ENCODE peak calls at places on chromosomes 16 and 17, in five cellular contexts. I is A549, D is AG04450, Y is neuronal stem cell, X is pancreas. O is an unnamed sample.
A peak's percentile ranks its signal among the peaks of the same experiment; 100 is the strongest.

GRCh38 chr17:72287586-72287985 is 166.8 kb downstream of the SOX9 start:
- DNase-seq in I (no peak), D (no peak), Y (no peak), X (peak; percentile 40), O (no peak)

GRCh38 chr16:50547340-50547865 is 793 bp upstream of the NKD1 start:
- DNase-seq in I (peak; percentile 38), D (no peak), Y (peak; percentile 41), X (peak; percentile 74), O (peak; percentile 88)

GRCh38 chr17:66450008-66450856 is 147.8 kb downstream of the PRKCA start:
- DNase-seq in I (no peak), D (no peak), Y (no peak), X (no peak), O (no peak)

GRCh38 chr17:42135664-42136653 is 13.4 kb downstream of the HSPB9 start:
- DNase-seq in I (peak; percentile 77), D (no peak), Y (no peak), X (peak; percentile 93), O (no peak)

GRCh38 chr17:67365762-67366192 is 600 bp downstream of the PSMD12 start:
- DNase-seq in I (peak; percentile 41), D (no peak), Y (no peak), X (no peak), O (no peak)

GRCh38 chr17:15262291-15263205 is 2.6 kb downstream of the PMP22 start:
- DNase-seq in I (peak; percentile 98), D (peak; percentile 73), Y (peak; percentile 40), X (peak; percentile 66), O (no peak)

GRCh38 chr17:68353121-68353521 is 61.8 kb downstream of the ARSG start:
- DNase-seq in I (no peak), D (no peak), Y (no peak), X (no peak), O (peak; percentile 7)

GRCh38 chr17:82348866-82349265 is 10.2 kb upstream of the TEX19 start:
- DNase-seq in I (no peak), D (no peak), Y (no peak), X (no peak), O (no peak)

GRCh38 chr16:69143116-69143515 is 10.7 kb downstream of the UTP4 start:
- DNase-seq in I (peak; percentile 75), D (no peak), Y (no peak), X (no peak), O (no peak)

GRCh38 chr17:2685696-2686095 is 25.9 kb downstream of the CLUH start:
- DNase-seq in I (no peak), D (no peak), Y (no peak), X (no peak), O (no peak)

GRCh38 chr16:69089091-69089912 is 16.2 kb upstream of the HAS3 start:
- DNase-seq in I (peak; percentile 35), D (no peak), Y (no peak), X (no peak), O (no peak)

GRCh38 chr17:13888043-13888442 is 181.3 kb upstream of the COX10 start:
- DNase-seq in I (no peak), D (no peak), Y (no peak), X (no peak), O (no peak)

GRCh38 chr17:7579001-7579838 is at the start of gene CD68:
- DNase-seq in I (peak; percentile 88), D (peak; percentile 66), Y (no peak), X (no peak), O (peak; percentile 43)

GRCh38 chr17:82424001-82424862 is 5.8 kb upstream of the OGFOD3 start:
- DNase-seq in I (peak; percentile 60), D (no peak), Y (peak; percentile 30), X (no peak), O (peak; percentile 54)

GRCh38 chr17:28492352-28493310 is 13.5 kb upstream of the FOXN1 start:
- DNase-seq in I (peak; percentile 29), D (no peak), Y (no peak), X (no peak), O (no peak)

GRCh38 chr16:27382187-27382855 is 19.7 kb upstream of the IL21R start:
- DNase-seq in I (no peak), D (no peak), Y (no peak), X (no peak), O (no peak)

GRCh38 chr17:34075076-34075475 is 180.0 kb upstream of the CCL2 start:
- DNase-seq in I (no peak), D (no peak), Y (no peak), X (no peak), O (no peak)

GRCh38 chr17:7132511-7133094 is 18.0 kb upstream of the ASGR2 start:
- DNase-seq in I (no peak), D (no peak), Y (peak; percentile 61), X (no peak), O (peak; percentile 75)

GRCh38 chr16:11085025-11085485 is 140.7 kb downstream of the CLEC16A start:
- DNase-seq in I (no peak), D (no peak), Y (no peak), X (no peak), O (no peak)

GRCh38 chr17:66952681-66953638 is 11.5 kb upstream of the CACNG4 start:
- DNase-seq in I (no peak), D (no peak), Y (no peak), X (no peak), O (no peak)

GRCh38 chr17:12637015-12637414 is 28.7 kb upstream of the MYOCD start:
- DNase-seq in I (peak; percentile 89), D (peak; percentile 92), Y (no peak), X (no peak), O (no peak)

GRCh38 chr17:47622179-47622549 is 27.6 kb upstream of the KPNB1 start:
- DNase-seq in I (no peak), D (no peak), Y (no peak), X (no peak), O (no peak)

GRCh38 chr16:67862623-67863583 is 9.9 kb upstream of the EDC4 start:
- DNase-seq in I (no peak), D (no peak), Y (no peak), X (no peak), O (no peak)

GRCh38 chr16:85395207-85395912 is 217.8 kb upstream of the GSE1 start:
- DNase-seq in I (peak; percentile 91), D (peak; percentile 96), Y (no peak), X (peak; percentile 37), O (no peak)

GRCh38 chr16:84648595-84649510 is 542 bp downstream of the KLHL36 start:
- DNase-seq in I (no peak), D (no peak), Y (no peak), X (peak; percentile 67), O (peak; percentile 48)

GRCh38 chr17:66283971-66284370 is 18.4 kb upstream of the PRKCA start:
- DNase-seq in I (no peak), D (no peak), Y (no peak), X (no peak), O (no peak)

GRCh38 chr16:24673155-24673554 is 56.3 kb upstream of the TNRC6A start:
- DNase-seq in I (no peak), D (no peak), Y (no peak), X (no peak), O (no peak)

GRCh38 chr17:15657868-15658775 is 26.0 kb downstream of the TRIM16 start:
- DNase-seq in I (no peak), D (no peak), Y (no peak), X (no peak), O (no peak)

GRCh38 chr17:65184235-65184959 is 47.2 kb downstream of the RGS9 start:
- DNase-seq in I (no peak), D (no peak), Y (no peak), X (no peak), O (no peak)

GRCh38 chr17:65185060-65185459 is 47.9 kb downstream of the RGS9 start:
- DNase-seq in I (no peak), D (no peak), Y (no peak), X (no peak), O (no peak)

GRCh38 chr17:65185686-65186382 is 48.7 kb downstream of the RGS9 start:
- DNase-seq in I (no peak), D (no peak), Y (no peak), X (no peak), O (no peak)

GRCh38 chr17:65182233-65182632 is 45.1 kb downstream of the RGS9 start:
- DNase-seq in I (no peak), D (no peak), Y (no peak), X (no peak), O (no peak)

GRCh38 chr17:65183736-65184135 is 46.6 kb downstream of the RGS9 start:
- DNase-seq in I (peak; percentile 74), D (no peak), Y (peak; percentile 65), X (no peak), O (no peak)
- H3K27ac ChIP-seq in I (peak overlapping the region; percentile 77), D (no peak overlapping the region), Y (peak overlapping the region; percentile 79), X (no peak overlapping the region), O (no peak overlapping the region)

GRCh38 chr17:19271751-19272357 is 34.7 kb downstream of the EPN2 start:
- DNase-seq in I (no peak), D (no peak), Y (no peak), X (no peak), O (no peak)

GRCh38 chr17:19275457-19276082 is 38.4 kb downstream of the EPN2 start:
- DNase-seq in I (no peak), D (no peak), Y (no peak), X (no peak), O (no peak)

GRCh38 chr17:19270951-19271611 is 33.9 kb downstream of the EPN2 start:
- DNase-seq in I (no peak), D (no peak), Y (no peak), X (no peak), O (no peak)

GRCh38 chr17:19273731-19274130 is 36.6 kb downstream of the EPN2 start:
- DNase-seq in I (no peak), D (no peak), Y (no peak), X (no peak), O (no peak)

GRCh38 chr17:19274893-19275292 is 37.7 kb downstream of the EPN2 start:
- DNase-seq in I (no peak), D (no peak), Y (no peak), X (no peak), O (no peak)
- H3K27ac ChIP-seq in I (no peak overlapping the region), D (no peak overlapping the region), Y (no peak overlapping the region), X (no peak overlapping the region), O (no peak overlapping the region)

GRCh38 chr17:3960764-3961163 is 3.5 kb downstream of the ATP2A3 start:
- DNase-seq in I (no peak), D (no peak), Y (no peak), X (no peak), O (no peak)
- H3K27ac ChIP-seq in I (peak overlapping the region; percentile 6), D (no peak overlapping the region), Y (no peak overlapping the region), X (no peak overlapping the region), O (peak overlapping the region; percentile 48)

DNA sequence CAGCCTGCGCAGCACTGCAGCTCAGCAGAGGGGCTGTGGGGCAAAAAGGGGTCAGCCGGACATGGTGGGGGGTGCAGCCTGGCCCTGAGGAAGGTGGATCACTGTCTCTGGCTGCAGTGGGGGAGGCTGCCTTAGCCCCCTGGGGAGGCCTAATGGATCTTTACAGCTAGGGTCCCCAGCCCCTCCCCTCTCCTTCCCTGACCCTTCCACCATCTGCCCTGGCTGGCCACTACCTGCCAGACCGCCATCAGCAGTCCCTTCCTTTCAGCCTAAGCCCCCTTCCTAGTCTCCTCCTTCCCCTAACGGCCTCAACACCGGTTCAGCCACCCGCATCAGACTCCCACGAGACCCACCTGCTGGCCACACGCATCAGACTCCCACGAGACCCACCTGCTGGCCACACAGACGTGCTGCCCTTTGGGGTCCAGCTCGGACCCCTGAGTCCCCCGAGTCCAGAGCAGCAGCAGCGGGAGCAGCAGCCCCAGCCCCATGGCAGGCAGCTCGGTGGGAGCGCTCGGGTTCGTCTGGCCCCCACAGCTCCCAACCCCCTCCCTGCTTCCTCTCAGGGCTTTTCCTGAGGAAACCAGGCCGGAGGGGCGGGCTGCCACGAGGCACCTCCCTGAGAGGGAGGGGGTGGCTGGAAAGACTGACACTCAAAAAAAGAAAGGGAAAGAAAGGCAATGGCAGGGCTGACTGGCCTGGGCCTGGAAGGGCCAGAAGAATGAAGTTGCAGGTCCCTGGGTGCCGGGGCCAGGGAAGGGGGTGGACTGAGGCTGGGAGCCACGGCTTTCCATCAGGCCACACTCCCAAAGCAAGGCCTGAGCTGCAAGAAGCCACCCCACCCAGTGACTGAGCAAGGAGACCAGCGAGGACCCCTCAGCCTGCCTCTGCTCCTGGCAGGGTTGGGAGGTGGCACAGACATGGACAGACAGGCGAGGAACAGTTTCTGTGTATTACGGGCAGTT is at the start of gene SCARF1:
- DNase-seq in I (no peak), D (no peak), Y (no peak), X (peak; percentile 45), O (no peak)
- H3K27ac ChIP-seq in I (peak within 1 kb of the TSS; percentile 31), D (no peak within 1 kb of the TSS), Y (no peak within 1 kb of the TSS), X (no peak within 1 kb of the TSS), O (no peak within 1 kb of the TSS)